ENCODE peak calls at places on chromosome 16, in eight cellular contexts. One of them, this sample, is unnamed. For H3K27me3 and H3K36me3, the result is how much of the 10 kb centered on the place peaks cover.

GRCh38 chr16:88966986-88967799 is 9.8 kb downstream of the CBFA2T3 start:
- DNase-seq in Peyer's patch: no peak
- DNase-seq in HCT116: no peak
- DNase-seq in astrocyte: no peak
- DNase-seq in adrenal gland: no peak
- DNase-seq in heart left ventricle: no peak
- DNase-seq in transverse colon: no peak
- DNase-seq in tibial artery: no peak
- DNase-seq in this sample: no peak

GRCh38 chr16:9102379-9102778 is 10.9 kb downstream of the HAPSTR1 start:
- DNase-seq in Peyer's patch: no peak
- DNase-seq in transverse colon: no peak
- DNase-seq in astrocyte: peak
- DNase-seq in adrenal gland: no peak
- DNase-seq in heart left ventricle: no peak
- DNase-seq in tibial artery: no peak
- DNase-seq in HCT116: no peak
- DNase-seq in this sample: no peak

GRCh38 chr16:80946481-80946880 is 60.2 kb downstream of the CMC2 start:
- DNase-seq in HCT116: no peak
- DNase-seq in adrenal gland: no peak
- DNase-seq in Peyer's patch: no peak
- DNase-seq in astrocyte: no peak
- DNase-seq in heart left ventricle: no peak
- DNase-seq in transverse colon: no peak
- DNase-seq in tibial artery: no peak
- DNase-seq in this sample: no peak

GRCh38 chr16:82082543-82083244 is 47.6 kb downstream of the HSD17B2 start:
- DNase-seq in Peyer's patch: no peak
- DNase-seq in transverse colon: no peak
- DNase-seq in heart left ventricle: no peak
- DNase-seq in HCT116: peak
- DNase-seq in adrenal gland: no peak
- DNase-seq in astrocyte: peak
- DNase-seq in tibial artery: no peak
- DNase-seq in this sample: no peak

GRCh38 chr16:84158455-84158854 is 13.3 kb downstream of the DNAAF1 start:
- DNase-seq in HCT116: no peak
- DNase-seq in Peyer's patch: no peak
- DNase-seq in tibial artery: no peak
- DNase-seq in transverse colon: no peak
- DNase-seq in heart left ventricle: no peak
- DNase-seq in adrenal gland: no peak
- DNase-seq in astrocyte: no peak
- DNase-seq in this sample: no peak

GRCh38 chr16:77977336-77977735 is 45.0 kb upstream of the CLEC3A start:
- DNase-seq in HCT116: no peak
- DNase-seq in adrenal gland: no peak
- DNase-seq in tibial artery: no peak
- DNase-seq in Peyer's patch: no peak
- DNase-seq in heart left ventricle: no peak
- DNase-seq in astrocyte: no peak
- DNase-seq in transverse colon: no peak
- DNase-seq in this sample: no peak

GRCh38 chr16:76729525-76729924 is 452.3 kb downstream of the CNTNAP4 start:
- DNase-seq in astrocyte: no peak
- DNase-seq in transverse colon: no peak
- DNase-seq in tibial artery: no peak
- DNase-seq in adrenal gland: no peak
- DNase-seq in HCT116: no peak
- DNase-seq in Peyer's patch: no peak
- DNase-seq in heart left ventricle: no peak
- DNase-seq in this sample: no peak

GRCh38 chr16:23874613-23875294 is 39.0 kb downstream of the PRKCB start:
- DNase-seq in tibial artery: no peak
- DNase-seq in heart left ventricle: no peak
- DNase-seq in transverse colon: no peak
- DNase-seq in astrocyte: no peak
- DNase-seq in HCT116: no peak
- DNase-seq in adrenal gland: no peak
- DNase-seq in Peyer's patch: no peak
- DNase-seq in this sample: no peak

GRCh38 chr16:75555213-75555706 is 792 bp downstream of the TMEM231 start:
- DNase-seq in heart left ventricle: peak
- DNase-seq in astrocyte: peak
- DNase-seq in Peyer's patch: peak
- DNase-seq in HCT116: peak
- DNase-seq in tibial artery: peak
- DNase-seq in adrenal gland: peak
- DNase-seq in transverse colon: peak
- DNase-seq in this sample: peak

GRCh38 chr16:89565506-89566372 is 5.3 kb downstream of the RPL13 start:
- DNase-seq in heart left ventricle: peak
- DNase-seq in adrenal gland: peak
- DNase-seq in HCT116: peak
- DNase-seq in Peyer's patch: peak
- DNase-seq in astrocyte: peak
- DNase-seq in tibial artery: no peak
- DNase-seq in transverse colon: peak
- DNase-seq in this sample: peak

GRCh38 chr16:85089485-85089884 is 22.8 kb downstream of the CIBAR2 start:
- DNase-seq in transverse colon: no peak
- DNase-seq in HCT116: no peak
- DNase-seq in Peyer's patch: no peak
- DNase-seq in tibial artery: no peak
- DNase-seq in adrenal gland: no peak
- DNase-seq in astrocyte: peak
- DNase-seq in heart left ventricle: no peak
- DNase-seq in this sample: peak

GRCh38 chr16:56965149-56965938 is 3.6 kb downstream of the CETP start:
- DNase-seq in adrenal gland: no peak
- DNase-seq in Peyer's patch: no peak
- DNase-seq in heart left ventricle: no peak
- DNase-seq in HCT116: no peak
- DNase-seq in transverse colon: no peak
- DNase-seq in tibial artery: no peak
- DNase-seq in astrocyte: no peak
- DNase-seq in this sample: peak

GRCh38 chr16:56478228-56479049 is 27.1 kb downstream of the OGFOD1 start:
- DNase-seq in HCT116: no peak
- DNase-seq in tibial artery: no peak
- DNase-seq in astrocyte: no peak
- DNase-seq in Peyer's patch: no peak
- DNase-seq in adrenal gland: no peak
- DNase-seq in transverse colon: no peak
- DNase-seq in heart left ventricle: no peak
- DNase-seq in this sample: no peak

GRCh38 chr16:2826591-2827480 is 3.3 kb upstream of the ZG16B start:
- DNase-seq in Peyer's patch: no peak
- DNase-seq in astrocyte: no peak
- DNase-seq in adrenal gland: no peak
- DNase-seq in heart left ventricle: no peak
- DNase-seq in transverse colon: peak
- DNase-seq in tibial artery: no peak
- DNase-seq in HCT116: no peak
- DNase-seq in this sample: peak

GRCh38 chr16:84548971-84549844 is 44.7 kb upstream of the MEAK7 start:
- DNase-seq in Peyer's patch: peak
- DNase-seq in transverse colon: no peak
- DNase-seq in heart left ventricle: peak
- DNase-seq in adrenal gland: no peak
- DNase-seq in HCT116: no peak
- DNase-seq in astrocyte: no peak
- DNase-seq in tibial artery: no peak
- DNase-seq in this sample: no peak

GRCh38 chr16:57091200-57091989 is 988 bp upstream of the CPNE2 start:
- DNase-seq in adrenal gland: peak
- DNase-seq in HCT116: peak
- DNase-seq in heart left ventricle: peak
- DNase-seq in tibial artery: peak
- DNase-seq in Peyer's patch: peak
- DNase-seq in transverse colon: peak
- DNase-seq in astrocyte: peak
- DNase-seq in this sample: peak

GRCh38 chr16:4318171-4318910 is 2.5 kb downstream of the GLIS2 start:
- DNase-seq in heart left ventricle: no peak
- DNase-seq in transverse colon: no peak
- DNase-seq in Peyer's patch: no peak
- DNase-seq in HCT116: no peak
- DNase-seq in tibial artery: no peak
- DNase-seq in adrenal gland: no peak
- DNase-seq in astrocyte: peak
- DNase-seq in this sample: no peak

DNA sequence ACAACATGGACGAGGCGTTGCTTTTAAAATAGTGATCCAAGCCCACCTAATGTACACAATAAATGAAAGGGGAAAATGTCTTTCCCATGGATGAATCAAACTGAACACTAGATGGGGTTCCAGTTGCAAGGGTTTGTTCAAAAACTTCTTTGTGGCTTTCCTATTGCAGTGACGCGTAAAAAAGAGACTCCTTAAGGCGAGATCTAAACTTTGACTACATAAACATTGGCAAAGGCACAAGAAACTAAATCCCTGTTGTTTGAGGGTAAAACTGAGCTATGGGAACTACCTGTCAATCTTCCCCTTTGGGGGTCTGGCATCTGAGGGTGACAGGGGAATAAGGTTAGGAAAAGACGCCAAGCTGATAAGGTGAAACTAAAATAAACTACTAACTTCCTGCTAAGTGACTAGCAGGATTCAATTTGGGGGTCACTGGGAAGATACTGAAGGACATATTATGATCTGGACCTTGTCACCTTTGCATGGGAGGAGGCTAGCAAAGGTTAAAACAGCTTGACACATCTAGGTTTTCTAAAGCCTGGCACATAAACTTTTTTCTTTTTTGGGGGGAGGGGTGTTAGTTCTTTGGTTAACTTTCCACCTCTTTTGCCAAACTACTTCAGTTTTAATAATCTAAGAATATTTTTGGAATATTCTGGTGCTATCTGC is 4.7 kb downstream of the SALL1 start:
- DNase-seq in Peyer's patch: no peak
- DNase-seq in adrenal gland: no peak
- DNase-seq in HCT116: no peak
- DNase-seq in transverse colon: no peak
- DNase-seq in heart left ventricle: no peak
- DNase-seq in astrocyte: peak
- DNase-seq in tibial artery: no peak
- DNase-seq in this sample: no peak
- H3K4me3 ChIP-seq in Peyer's patch: no peak
- H3K4me3 ChIP-seq in adrenal gland: no peak
- H3K4me3 ChIP-seq in HCT116: no peak
- H3K4me3 ChIP-seq in transverse colon: no peak
- H3K4me3 ChIP-seq in heart left ventricle: no peak
- H3K4me3 ChIP-seq in astrocyte: peak
- H3K4me3 ChIP-seq in tibial artery: no peak
- H3K4me3 ChIP-seq in this sample: no peak

DNA sequence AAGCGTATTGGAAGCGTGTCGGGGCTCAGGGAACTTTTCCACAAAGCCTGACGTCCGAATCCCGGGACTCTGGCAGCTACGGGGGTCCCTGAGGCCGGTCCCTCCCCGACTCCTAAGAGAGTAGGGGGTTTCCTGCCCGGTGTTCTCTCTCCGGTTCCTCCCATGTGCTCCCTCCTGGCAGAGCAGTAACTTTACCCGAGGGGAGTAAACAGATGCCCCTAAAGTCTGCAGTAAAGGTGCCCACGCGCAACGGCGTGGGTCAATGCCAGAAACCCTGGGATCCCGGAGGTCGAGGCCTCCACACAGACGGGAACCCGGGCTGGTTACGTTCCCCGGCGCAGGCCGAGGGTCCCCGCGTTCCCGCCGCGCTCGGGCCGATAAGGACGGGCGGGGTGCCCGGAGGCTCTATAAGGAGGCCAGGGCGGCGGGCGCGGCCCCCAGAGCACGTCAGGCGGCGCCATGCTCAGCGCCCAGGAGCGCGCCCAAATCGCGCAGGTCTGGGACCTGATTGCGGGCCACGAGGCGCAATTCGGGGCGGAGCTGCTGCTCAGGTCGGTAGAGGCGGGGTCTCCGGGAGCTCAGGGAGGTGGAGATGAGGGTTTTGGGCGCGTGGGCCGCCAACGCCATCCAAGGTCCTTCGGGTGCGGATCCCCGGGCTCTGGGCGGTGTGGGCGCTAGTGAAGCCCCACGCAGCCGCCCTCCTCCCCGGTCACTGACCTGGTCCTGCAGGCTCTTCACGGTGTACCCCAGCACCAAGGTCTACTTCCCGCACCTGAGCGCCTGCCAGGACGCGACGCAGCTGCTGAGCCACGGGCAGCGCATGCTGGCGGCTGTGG is at the start of gene HBM:
- DNase-seq in astrocyte: no peak
- DNase-seq in adrenal gland: no peak
- DNase-seq in tibial artery: no peak
- DNase-seq in Peyer's patch: no peak
- DNase-seq in heart left ventricle: no peak
- DNase-seq in HCT116: no peak
- DNase-seq in transverse colon: no peak
- DNase-seq in this sample: peak
- H3K27me3 ChIP-seq in astrocyte: under half
- H3K27me3 ChIP-seq in adrenal gland: under half
- H3K27me3 ChIP-seq in tibial artery: under half
- H3K27me3 ChIP-seq in Peyer's patch: under half
- H3K27me3 ChIP-seq in heart left ventricle: under half
- H3K27me3 ChIP-seq in HCT116: under half
- H3K27me3 ChIP-seq in transverse colon: half or more
- H3K27me3 ChIP-seq in this sample: half or more

DNA sequence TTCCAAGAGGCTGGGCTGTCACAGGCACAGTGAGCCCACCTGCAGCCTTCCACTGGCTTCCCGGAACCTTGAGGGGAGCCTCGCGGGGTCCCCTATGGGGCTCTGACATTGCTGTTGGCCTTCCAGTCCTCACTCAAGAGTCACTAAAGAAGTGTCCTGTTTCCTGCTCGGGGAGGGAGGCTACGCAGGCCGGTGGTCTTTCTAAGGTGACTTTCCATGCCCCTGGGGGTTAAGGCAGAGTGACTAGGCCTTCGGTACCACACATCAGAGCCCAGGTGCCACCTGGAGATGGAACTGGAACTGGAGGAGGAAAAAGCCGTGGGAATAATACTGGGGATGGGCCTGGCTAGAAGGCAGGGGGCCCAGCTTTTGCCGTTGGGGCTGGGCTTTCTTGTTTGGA is 72.1 kb downstream of the IL21R start:
- DNase-seq in astrocyte: no peak
- DNase-seq in Peyer's patch: no peak
- DNase-seq in transverse colon: no peak
- DNase-seq in heart left ventricle: no peak
- DNase-seq in tibial artery: no peak
- DNase-seq in HCT116: no peak
- DNase-seq in adrenal gland: no peak
- DNase-seq in this sample: no peak
- H3K36me3 ChIP-seq in astrocyte: under half
- H3K36me3 ChIP-seq in Peyer's patch: under half
- H3K36me3 ChIP-seq in transverse colon: under half
- H3K36me3 ChIP-seq in heart left ventricle: half or more
- H3K36me3 ChIP-seq in tibial artery: half or more
- H3K36me3 ChIP-seq in HCT116: under half
- H3K36me3 ChIP-seq in adrenal gland: under half
- H3K36me3 ChIP-seq in this sample: under half

DNA sequence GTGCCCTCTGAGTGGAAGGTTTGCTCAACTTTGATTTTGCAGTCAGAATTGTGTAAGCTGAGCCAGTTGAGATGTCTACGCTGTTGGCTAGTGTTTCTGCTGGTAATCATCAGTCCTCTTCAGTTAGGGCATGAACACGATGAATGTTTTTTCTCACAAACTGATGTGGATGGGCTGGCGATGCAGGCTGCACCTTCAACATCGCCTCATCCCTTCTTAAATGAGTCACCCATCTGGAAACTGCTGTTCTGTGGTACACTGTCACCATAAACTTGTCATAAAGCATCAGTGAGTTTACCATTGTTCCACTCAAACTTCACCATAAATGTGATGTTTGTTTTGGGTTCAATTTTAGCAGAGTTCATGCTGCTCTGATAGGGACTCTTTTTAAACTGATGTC is 8.4 kb downstream of the C16orf95 start:
- DNase-seq in transverse colon: no peak
- DNase-seq in adrenal gland: no peak
- DNase-seq in tibial artery: no peak
- DNase-seq in heart left ventricle: no peak
- DNase-seq in astrocyte: no peak
- DNase-seq in Peyer's patch: no peak
- DNase-seq in HCT116: no peak
- DNase-seq in this sample: no peak
- H3K4me3 ChIP-seq in transverse colon: no peak
- H3K4me3 ChIP-seq in adrenal gland: no peak
- H3K4me3 ChIP-seq in tibial artery: no peak
- H3K4me3 ChIP-seq in heart left ventricle: no peak
- H3K4me3 ChIP-seq in astrocyte: no peak
- H3K4me3 ChIP-seq in Peyer's patch: no peak
- H3K4me3 ChIP-seq in HCT116: no peak
- H3K4me3 ChIP-seq in this sample: no peak

This sample was measured in H7.